ENCODE peak calls at places on chromosomes 1 and 21, in ten cellular contexts. V is endodermal cell, I is tibial nerve, O is HCT116, U is Panc1, Y is fibroblast of lung, J is small intestine, F is aorta, K is keratinocyte, S is PC-9. Z is an unnamed sample.

GRCh38 chr1:36743286-36744005 is 260.7 kb upstream of the CSF3R start:
- DNase-seq in V (peak; percentile 34), I (no peak), O (no peak), U (no peak), Y (no peak), J (no peak), F (no peak), K (no peak), S (no peak), Z (no peak)

GRCh38 chr1:214215583-214215982 is 65.4 kb upstream of the SMYD2 start:
- DNase-seq in V (no peak), I (no peak), O (no peak), U (no peak), Y (no peak), J (no peak), F (no peak), K (no peak), S (no peak), Z (no peak)

GRCh38 chr21:35220301-35220700 is 171.2 kb upstream of the RUNX1 start:
- DNase-seq in V (no peak), I (no peak), O (no peak), U (no peak), Y (peak; percentile 57), J (no peak), F (no peak), K (no peak), S (no peak), Z (no peak)

GRCh38 chr1:5755552-5756125 is 236.6 kb downstream of the NPHP4 start:
- DNase-seq in V (no peak), I (no peak), O (no peak), U (no peak), Y (no peak), J (no peak), F (peak; percentile 17), K (no peak), S (no peak), Z (no peak)

GRCh38 chr1:227891955-227892871 is 55.5 kb downstream of the WNT9A start:
- DNase-seq in V (peak; percentile 80), I (peak; percentile 5), O (no peak), U (no peak), Y (peak; percentile 42), J (no peak), F (no peak), K (no peak), S (peak; percentile 83), Z (no peak)

GRCh38 chr1:222970711-222971110 is 155.9 kb downstream of the DISP1 start:
- DNase-seq in V (no peak), I (no peak), O (no peak), U (no peak), Y (no peak), J (no peak), F (no peak), K (no peak), S (no peak), Z (no peak)

GRCh38 chr1:85297855-85298629 is 21.6 kb upstream of the BCL10 start:
- DNase-seq in V (no peak), I (no peak), O (peak; percentile 89), U (peak; percentile 100), Y (peak; percentile 99), J (peak; percentile 84), F (no peak), K (no peak), S (peak; percentile 75), Z (peak; percentile 35)

GRCh38 chr1:43447891-43448708 is 5.6 kb downstream of the HYI start:
- DNase-seq in V (peak; percentile 35), I (no peak), O (no peak), U (no peak), Y (no peak), J (peak; percentile 87), F (no peak), K (no peak), S (no peak), Z (peak; percentile 67)

GRCh38 chr1:156885904-156886355 is 7.6 kb upstream of the PEAR1 start:
- DNase-seq in V (no peak), I (no peak), O (no peak), U (no peak), Y (peak; percentile 18), J (no peak), F (no peak), K (no peak), S (no peak), Z (peak; percentile 14)

GRCh38 chr21:33403786-33404571 is 766 bp downstream of the IFNGR2 start:
- DNase-seq in V (peak; percentile 85), I (no peak), O (no peak), U (no peak), Y (peak; percentile 58), J (peak; percentile 66), F (peak; percentile 85), K (no peak), S (peak; percentile 22), Z (peak; percentile 90)

GRCh38 chr21:33289199-33289819 is 23.1 kb downstream of the IL10RB start:
- DNase-seq in V (no peak), I (no peak), O (no peak), U (no peak), Y (peak; percentile 91), J (no peak), F (no peak), K (no peak), S (no peak), Z (no peak)

GRCh38 chr1:24416666-24417391 is 1.2 kb downstream of the NIPAL3 start:
- DNase-seq in V (no peak), I (no peak), O (no peak), U (peak; percentile 64), Y (peak; percentile 100), J (peak; percentile 67), F (no peak), K (peak; percentile 95), S (peak; percentile 69), Z (no peak)

GRCh38 chr1:223715710-223716103 is 3.4 kb downstream of the CAPN2 start:
- DNase-seq in V (no peak), I (no peak), O (no peak), U (no peak), Y (no peak), J (no peak), F (no peak), K (no peak), S (no peak), Z (no peak)

GRCh38 chr1:234611799-234612351 is 1.9 kb upstream of the IRF2BP2 start:
- DNase-seq in V (peak; percentile 72), I (peak; percentile 33), O (no peak), U (no peak), Y (no peak), J (peak; percentile 61), F (peak; percentile 77), K (no peak), S (peak; percentile 37), Z (peak; percentile 70)

GRCh38 chr1:243786546-243786945 is 63.5 kb downstream of the AKT3 start:
- DNase-seq in V (no peak), I (no peak), O (no peak), U (no peak), Y (no peak), J (no peak), F (no peak), K (no peak), S (peak; percentile 60), Z (no peak)

GRCh38 chr1:23951646-23952095 is 8.0 kb upstream of the PNRC2 start:
- DNase-seq in V (no peak), I (no peak), O (no peak), U (peak; percentile 94), Y (peak; percentile 97), J (no peak), F (no peak), K (peak; percentile 84), S (peak; percentile 25), Z (no peak)

GRCh38 chr1:94602802-94603625 is 61.5 kb upstream of the F3 start:
- DNase-seq in V (no peak), I (no peak), O (no peak), U (no peak), Y (peak; percentile 70), J (peak; percentile 84), F (no peak), K (no peak), S (no peak), Z (no peak)

GRCh38 chr1:103527331-103527730 is 1.8 kb downstream of the RNPC3 start:
- DNase-seq in V (no peak), I (no peak), O (no peak), U (no peak), Y (no peak), J (no peak), F (no peak), K (no peak), S (no peak), Z (no peak)
- H3K4me3 ChIP-seq in V (peak overlapping the region; percentile 91), I (peak overlapping the region; percentile 82), O (no peak overlapping the region), U (peak overlapping the region; percentile 95), Y (no peak overlapping the region), J (no peak overlapping the region), F (no peak overlapping the region), K (no peak overlapping the region), S (peak overlapping the region; percentile 91), Z (peak overlapping the region; percentile 58)

GRCh38 chr1:14597343-14598006 is 1.0 kb upstream of the KAZN start:
- DNase-seq in V (peak; percentile 87), I (no peak), O (no peak), U (no peak), Y (peak; percentile 39), J (no peak), F (no peak), K (no peak), S (no peak), Z (no peak)
- H3K27me3 ChIP-seq in V (peaks cover 18% of the 10 kb centered on the region), I (peaks cover 67% of the 10 kb centered on the region), O (peaks cover 31% of the 10 kb centered on the region), U (peaks cover 36% of the 10 kb centered on the region), Y (peaks cover 15% of the 10 kb centered on the region), J (peaks cover 21% of the 10 kb centered on the region), F (no peaks in the 10 kb centered on the region), K (peaks cover 58% of the 10 kb centered on the region), S (peaks cover 15% of the 10 kb centered on the region), Z (no peaks in the 10 kb centered on the region)

DNA sequence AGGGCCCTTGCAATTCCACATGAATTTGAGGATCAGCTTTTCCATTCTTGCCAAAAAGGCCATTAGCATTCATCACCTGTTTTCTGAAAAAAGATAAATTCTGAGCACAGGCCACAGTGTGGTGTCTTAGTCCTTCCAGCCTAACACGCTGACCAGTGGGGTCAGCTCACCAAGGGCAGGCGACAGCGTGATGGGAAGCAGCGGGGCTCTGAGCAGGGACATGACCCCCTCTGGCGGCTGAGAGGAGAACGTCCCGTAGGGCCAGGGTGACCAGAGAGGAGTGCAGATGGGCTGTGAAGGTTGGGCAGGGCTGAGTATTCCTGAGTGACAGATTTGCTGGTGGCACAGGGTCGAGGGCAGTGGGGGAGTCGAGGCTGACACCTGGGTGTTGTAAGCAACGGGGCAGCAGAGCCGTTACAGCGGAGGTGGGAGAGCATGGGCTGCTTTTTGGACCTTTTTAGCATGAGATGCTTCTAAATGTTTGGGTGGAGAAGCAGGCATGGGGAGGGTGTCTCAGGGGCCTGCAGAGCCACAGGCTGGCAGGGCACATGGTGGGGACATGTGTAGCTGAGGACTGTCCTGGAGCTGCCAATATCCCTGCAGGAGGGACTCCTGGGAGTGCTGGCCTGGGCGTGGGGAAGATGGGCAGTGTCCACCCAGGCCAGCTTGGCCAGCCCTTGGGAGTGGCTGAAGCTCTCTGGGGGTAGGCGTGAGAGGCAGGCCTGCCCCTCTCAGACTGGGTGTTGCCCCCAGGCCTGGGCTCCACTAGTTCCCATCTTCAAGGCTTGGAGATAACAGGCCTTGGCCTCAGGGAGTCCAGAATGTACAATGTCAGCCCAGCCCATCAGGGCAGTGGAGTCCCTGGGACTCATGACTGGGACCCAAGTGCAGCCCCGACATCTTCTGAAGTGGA is 8.6 kb upstream of the CALML6 start:
- DNase-seq in V (peak; percentile 95), I (peak; percentile 69), O (peak; percentile 71), U (peak; percentile 72), Y (peak; percentile 60), J (peak; percentile 84), F (peak; percentile 91), K (no peak), S (peak; percentile 83), Z (peak; percentile 94)
- H3K27ac ChIP-seq in V (no peak overlapping the region), I (peak overlapping the region; percentile 40), O (peak overlapping the region; percentile 87), U (peak overlapping the region; percentile 44), Y (no peak overlapping the region), J (no peak overlapping the region), F (no peak overlapping the region), K (peak overlapping the region; percentile 85), S (no peak overlapping the region), Z (peak overlapping the region; percentile 25)

GRCh38 chr1:60470231-60470630 is 396.7 kb upstream of the C1orf87 start:
- DNase-seq in V (no peak), I (no peak), O (no peak), U (no peak), Y (peak; percentile 9), J (no peak), F (no peak), K (no peak), S (no peak), Z (no peak)
- H3K4me3 ChIP-seq in V (no peak overlapping the region), I (no peak overlapping the region), O (no peak overlapping the region), U (no peak overlapping the region), Y (no peak overlapping the region), J (no peak overlapping the region), F (no peak overlapping the region), K (no peak overlapping the region), S (no peak overlapping the region), Z (no peak overlapping the region)

Z was measured in right cardiac atrium.